ENCODE peak calls at places on chromosomes 16 and 17, in ten cellular contexts. T, O, I, P, Q, C, X, G, M and U are unnamed samples.

GRCh38 chr16:30896203-30896889 is at the start of gene CTF1:
- DNase-seq in G (no peak), T (peak), M (no peak), P (peak), I (peak), O (peak), C (peak), Q (no peak), X (peak), U (no peak)

GRCh38 chr17:7079581-7080444 is at the start of gene CLEC10A:
- DNase-seq in M (no peak), G (no peak), X (no peak), T (no peak), O (no peak), Q (no peak), C (no peak), P (no peak), I (no peak), U (no peak)

GRCh38 chr16:67552476-67552875 is 9.8 kb upstream of the CTCF start:
- DNase-seq in P (no peak), I (no peak), Q (no peak), M (no peak), X (no peak), T (no peak), C (no peak), G (no peak), O (peak), U (no peak)

GRCh38 chr16:2485811-2486507 is 11.0 kb downstream of the TBC1D24 start:
- DNase-seq in T (no peak), X (no peak), Q (no peak), P (no peak), O (no peak), M (no peak), I (no peak), G (no peak), C (no peak), U (no peak)

GRCh38 chr16:57537596-57538234 is 1.3 kb upstream of the CCDC102A start:
- DNase-seq in Q (no peak), T (no peak), X (peak), P (no peak), O (no peak), G (no peak), M (no peak), C (no peak), I (no peak), U (no peak)

GRCh38 chr17:31095239-31096105 is 695 bp downstream of the NF1 start:
- DNase-seq in P (peak), O (no peak), M (no peak), X (peak), G (peak), C (peak), T (no peak), I (peak), Q (peak), U (peak)

GRCh38 chr16:77408607-77409006 is 26.2 kb downstream of the ADAMTS18 start:
- DNase-seq in X (no peak), T (no peak), O (no peak), I (no peak), C (no peak), Q (no peak), M (no peak), G (no peak), P (no peak), U (no peak)

GRCh38 chr17:81164464-81165245 is 652 bp upstream of the PVALEF start:
- DNase-seq in Q (no peak), M (no peak), X (peak), O (peak), I (no peak), G (no peak), T (no peak), P (no peak), C (no peak), U (no peak)

GRCh38 chr16:525520-526180 is 1.9 kb upstream of the CAPN15 start:
- DNase-seq in C (peak), T (peak), P (peak), Q (peak), X (no peak), G (no peak), O (no peak), I (peak), M (no peak), U (peak)

GRCh38 chr16:84464116-84464515 is 40.3 kb downstream of the MEAK7 start:
- DNase-seq in M (no peak), X (peak), G (no peak), C (no peak), T (no peak), O (no peak), P (no peak), I (no peak), Q (no peak), U (no peak)

GRCh38 chr17:82960419-82961271 is 118.8 kb upstream of the METRNL start:
- DNase-seq in X (no peak), Q (no peak), P (no peak), C (no peak), I (no peak), T (no peak), M (no peak), G (no peak), O (no peak), U (no peak)

GRCh38 chr17:43578699-43579569 is 32.8 kb upstream of the ETV4 start:
- DNase-seq in M (peak), P (peak), Q (no peak), I (peak), C (peak), T (no peak), O (no peak), G (no peak), X (peak), U (peak)

GRCh38 chr16:46908540-46909372 is 24.6 kb downstream of the GPT2 start:
- DNase-seq in C (peak), T (peak), X (peak), Q (peak), M (no peak), G (peak), O (peak), P (peak), I (peak), U (peak)

GRCh38 chr17:56896217-56896967 is 17.5 kb downstream of the TRIM25 start:
- DNase-seq in I (no peak), P (no peak), G (no peak), C (no peak), O (no peak), M (no peak), X (peak), Q (no peak), T (no peak), U (no peak)

GRCh38 chr17:68379692-68380677 is 77.3 kb downstream of the WIPI1 start:
- DNase-seq in I (no peak), G (no peak), P (no peak), T (no peak), C (no peak), X (no peak), O (no peak), Q (no peak), M (no peak), U (no peak)

GRCh38 chr16:5065813-5066212 is at the start of gene C16orf89:
- DNase-seq in P (no peak), X (no peak), I (no peak), T (no peak), O (no peak), Q (no peak), M (no peak), G (no peak), C (no peak), U (no peak)

GRCh38 chr17:82177276-82177675 is 35.4 kb downstream of the CCDC57 start:
- DNase-seq in O (no peak), M (no peak), C (no peak), P (no peak), Q (no peak), I (no peak), X (no peak), T (no peak), G (no peak), U (no peak)

GRCh38 chr17:4161179-4161559 is 18.2 kb downstream of the CYB5D2 start:
- DNase-seq in Q (no peak), C (peak), X (peak), P (peak), M (no peak), I (peak), T (peak), G (no peak), O (peak), U (no peak)

GRCh38 chr16:13335894-13336293 is 434.5 kb downstream of the SHISA9 start:
- DNase-seq in I (no peak), M (no peak), Q (no peak), C (no peak), G (no peak), P (no peak), X (no peak), T (no peak), O (no peak), U (no peak)

GRCh38 chr17:3032258-3033247 is 30.9 kb downstream of the OR1D5 start:
- DNase-seq in G (no peak), X (peak), C (no peak), O (no peak), M (no peak), P (no peak), T (no peak), I (no peak), Q (no peak), U (no peak)

GRCh38 chr16:47395733-47396503 is 64.9 kb downstream of the ITFG1 start:
- DNase-seq in C (no peak), X (no peak), T (no peak), M (no peak), G (no peak), O (no peak), P (no peak), Q (no peak), I (no peak), U (no peak)

GRCh38 chr17:61467416-61468262 is 15.4 kb downstream of the TBX4 start:
- DNase-seq in Q (no peak), X (peak), T (no peak), M (no peak), C (peak), G (no peak), I (peak), P (peak), O (no peak), U (no peak)

GRCh38 chr17:2043785-2044184 is 2.0 kb downstream of the OVCA2 start:
- DNase-seq in X (no peak), M (no peak), T (no peak), Q (no peak), P (no peak), G (no peak), I (no peak), C (peak), O (no peak), U (no peak)